ENCODE peak calls at places on chromosome 4, in nine cellular contexts. One of them, this sample, is unnamed.

GRCh38 chr4:182955411-182955810 is 38.2 kb upstream of the DCTD start:
- DNase-seq in HepG2: no peak
- DNase-seq in K562: no peak
- DNase-seq in GM12878: no peak
- DNase-seq in transverse colon: no peak
- DNase-seq in stomach: no peak
- DNase-seq in breast epithelium: no peak
- DNase-seq in spleen: no peak
- DNase-seq in endothelial cell of umbilical vein: no peak
- DNase-seq in this sample: no peak

GRCh38 chr4:169274033-169274432 is 3.3 kb upstream of the SH3RF1 start:
- DNase-seq in transverse colon: no peak
- DNase-seq in K562: no peak
- DNase-seq in GM12878: no peak
- DNase-seq in HepG2: no peak
- DNase-seq in spleen: no peak
- DNase-seq in endothelial cell of umbilical vein: no peak
- DNase-seq in breast epithelium: no peak
- DNase-seq in stomach: no peak
- DNase-seq in this sample: no peak

GRCh38 chr4:128528793-128529553 is 241.4 kb upstream of the PGRMC2 start:
- DNase-seq in breast epithelium: no peak
- DNase-seq in HepG2: peak; percentile 58
- DNase-seq in GM12878: no peak
- DNase-seq in transverse colon: no peak
- DNase-seq in spleen: no peak
- DNase-seq in endothelial cell of umbilical vein: peak; percentile 88
- DNase-seq in K562: no peak
- DNase-seq in stomach: no peak
- DNase-seq in this sample: no peak

GRCh38 chr4:153514001-153514526 is 47.9 kb downstream of the TMEM131L start:
- DNase-seq in transverse colon: no peak
- DNase-seq in endothelial cell of umbilical vein: peak; percentile 79
- DNase-seq in spleen: no peak
- DNase-seq in K562: no peak
- DNase-seq in GM12878: no peak
- DNase-seq in breast epithelium: no peak
- DNase-seq in HepG2: no peak
- DNase-seq in stomach: no peak
- DNase-seq in this sample: no peak

GRCh38 chr4:154807042-154807630 is 26.1 kb downstream of the RBM46 start:
- DNase-seq in HepG2: peak; percentile 4
- DNase-seq in K562: peak; percentile 18
- DNase-seq in stomach: no peak
- DNase-seq in spleen: no peak
- DNase-seq in GM12878: peak; percentile 2
- DNase-seq in transverse colon: no peak
- DNase-seq in breast epithelium: no peak
- DNase-seq in endothelial cell of umbilical vein: peak; percentile 61
- DNase-seq in this sample: no peak

GRCh38 chr4:109803924-109804571 is 2.2 kb upstream of the CFI start:
- DNase-seq in stomach: no peak
- DNase-seq in transverse colon: peak; percentile 8
- DNase-seq in GM12878: peak; percentile 7
- DNase-seq in HepG2: peak; percentile 57
- DNase-seq in K562: no peak
- DNase-seq in breast epithelium: no peak
- DNase-seq in spleen: no peak
- DNase-seq in endothelial cell of umbilical vein: peak; percentile 56
- DNase-seq in this sample: peak; percentile 25

GRCh38 chr4:105186701-105187158 is 40.1 kb downstream of the TET2 start:
- DNase-seq in breast epithelium: no peak
- DNase-seq in HepG2: no peak
- DNase-seq in K562: no peak
- DNase-seq in transverse colon: no peak
- DNase-seq in stomach: no peak
- DNase-seq in spleen: no peak
- DNase-seq in GM12878: no peak
- DNase-seq in endothelial cell of umbilical vein: peak; percentile 66
- DNase-seq in this sample: no peak

GRCh38 chr4:65139998-65140397 is 530.3 kb downstream of the EPHA5 start:
- DNase-seq in endothelial cell of umbilical vein: no peak
- DNase-seq in K562: no peak
- DNase-seq in stomach: no peak
- DNase-seq in GM12878: no peak
- DNase-seq in HepG2: no peak
- DNase-seq in transverse colon: no peak
- DNase-seq in spleen: no peak
- DNase-seq in breast epithelium: no peak
- DNase-seq in this sample: no peak

GRCh38 chr4:69032847-69033638 is 63.2 kb upstream of the UGT2B7 start:
- DNase-seq in GM12878: no peak
- DNase-seq in transverse colon: peak; percentile 23
- DNase-seq in breast epithelium: no peak
- DNase-seq in HepG2: peak; percentile 72
- DNase-seq in K562: no peak
- DNase-seq in endothelial cell of umbilical vein: no peak
- DNase-seq in stomach: no peak
- DNase-seq in spleen: no peak
- DNase-seq in this sample: no peak

GRCh38 chr4:76420901-76421581 is at the start of gene CCDC158:
- DNase-seq in K562: no peak
- DNase-seq in spleen: peak; percentile 76
- DNase-seq in breast epithelium: no peak
- DNase-seq in stomach: peak; percentile 26
- DNase-seq in GM12878: no peak
- DNase-seq in HepG2: no peak
- DNase-seq in transverse colon: no peak
- DNase-seq in endothelial cell of umbilical vein: no peak
- DNase-seq in this sample: no peak

GRCh38 chr4:101127176-101127790 is 220.0 kb downstream of the PPP3CA start:
- DNase-seq in stomach: no peak
- DNase-seq in K562: no peak
- DNase-seq in transverse colon: no peak
- DNase-seq in endothelial cell of umbilical vein: no peak
- DNase-seq in breast epithelium: no peak
- DNase-seq in spleen: no peak
- DNase-seq in HepG2: no peak
- DNase-seq in GM12878: no peak
- DNase-seq in this sample: no peak

DNA sequence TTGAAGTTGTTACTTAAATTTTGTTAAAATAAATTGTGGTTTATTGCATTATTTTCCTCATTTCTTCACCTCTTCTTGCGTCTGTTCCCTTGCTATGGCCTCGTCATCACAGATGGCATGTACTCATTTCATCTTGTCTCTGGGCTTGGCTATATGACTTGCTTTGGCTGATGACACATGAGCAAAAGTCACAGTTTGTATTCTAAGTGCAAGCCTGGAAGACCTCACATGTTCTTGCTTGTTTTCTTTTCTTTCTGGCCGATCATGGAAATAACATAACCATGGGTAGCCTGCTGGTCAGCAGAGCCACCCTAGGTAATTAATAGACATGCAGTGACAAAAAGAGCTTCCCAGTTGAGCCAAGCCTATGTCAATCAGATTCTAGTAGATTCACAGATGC is 527.9 kb downstream of the SPRY1 start:
- DNase-seq in breast epithelium: no peak
- DNase-seq in stomach: no peak
- DNase-seq in endothelial cell of umbilical vein: peak; percentile 44
- DNase-seq in GM12878: no peak
- DNase-seq in K562: no peak
- DNase-seq in spleen: no peak
- DNase-seq in HepG2: no peak
- DNase-seq in transverse colon: no peak
- DNase-seq in this sample: no peak
- TF ChIP-seq POLR2AphosphoS5 in breast epithelium: no peak
- TF ChIP-seq POLR2AphosphoS5 in stomach: no peak
- TF ChIP-seq POLR2AphosphoS5 in endothelial cell of umbilical vein: no peak
- TF ChIP-seq POLR2AphosphoS5 in GM12878: no peak
- TF ChIP-seq POLR2AphosphoS5 in K562: no peak
- TF ChIP-seq POLR2AphosphoS5 in spleen: no peak
- TF ChIP-seq POLR2AphosphoS5 in HepG2: no peak
- TF ChIP-seq POLR2AphosphoS5 in transverse colon: no peak
- TF ChIP-seq POLR2AphosphoS5 in this sample: no peak

GRCh38 chr4:92136434-92136833 is 167.3 kb upstream of the GRID2 start:
- DNase-seq in HepG2: no peak
- DNase-seq in transverse colon: no peak
- DNase-seq in K562: no peak
- DNase-seq in GM12878: no peak
- DNase-seq in breast epithelium: no peak
- DNase-seq in stomach: no peak
- DNase-seq in spleen: no peak
- DNase-seq in endothelial cell of umbilical vein: no peak
- DNase-seq in this sample: no peak
- H3K27me3 ChIP-seq in HepG2: no peaks in the 10 kb centered on the region
- H3K27me3 ChIP-seq in transverse colon: no peaks in the 10 kb centered on the region
- H3K27me3 ChIP-seq in K562: no peaks in the 10 kb centered on the region
- H3K27me3 ChIP-seq in GM12878: no peaks in the 10 kb centered on the region
- H3K27me3 ChIP-seq in breast epithelium: no peaks in the 10 kb centered on the region
- H3K27me3 ChIP-seq in stomach: no peaks in the 10 kb centered on the region
- H3K27me3 ChIP-seq in spleen: no peaks in the 10 kb centered on the region
- H3K27me3 ChIP-seq in endothelial cell of umbilical vein: no peaks in the 10 kb centered on the region
- H3K27me3 ChIP-seq in this sample: no peaks in the 10 kb centered on the region

GRCh38 chr4:185540487-185541125 is 5.3 kb upstream of the PDLIM3 start:
- DNase-seq in HepG2: no peak
- DNase-seq in K562: no peak
- DNase-seq in endothelial cell of umbilical vein: peak; percentile 9
- DNase-seq in GM12878: no peak
- DNase-seq in breast epithelium: no peak
- DNase-seq in transverse colon: no peak
- DNase-seq in spleen: no peak
- DNase-seq in stomach: no peak
- DNase-seq in this sample: no peak

GRCh38 chr4:185542626-185543336 is 7.5 kb upstream of the PDLIM3 start:
- DNase-seq in transverse colon: peak; percentile 58
- DNase-seq in stomach: peak; percentile 34
- DNase-seq in breast epithelium: no peak
- DNase-seq in HepG2: no peak
- DNase-seq in K562: no peak
- DNase-seq in GM12878: no peak
- DNase-seq in spleen: no peak
- DNase-seq in endothelial cell of umbilical vein: no peak
- DNase-seq in this sample: no peak

GRCh38 chr4:185538806-185539205 is 3.5 kb upstream of the PDLIM3 start:
- DNase-seq in K562: no peak
- DNase-seq in GM12878: no peak
- DNase-seq in breast epithelium: no peak
- DNase-seq in endothelial cell of umbilical vein: no peak
- DNase-seq in spleen: no peak
- DNase-seq in HepG2: no peak
- DNase-seq in stomach: no peak
- DNase-seq in transverse colon: no peak
- DNase-seq in this sample: no peak

GRCh38 chr4:185540040-185540439 is 4.7 kb upstream of the PDLIM3 start:
- DNase-seq in K562: no peak
- DNase-seq in breast epithelium: no peak
- DNase-seq in spleen: no peak
- DNase-seq in GM12878: no peak
- DNase-seq in transverse colon: no peak
- DNase-seq in stomach: no peak
- DNase-seq in endothelial cell of umbilical vein: no peak
- DNase-seq in HepG2: no peak
- DNase-seq in this sample: no peak

DNA sequence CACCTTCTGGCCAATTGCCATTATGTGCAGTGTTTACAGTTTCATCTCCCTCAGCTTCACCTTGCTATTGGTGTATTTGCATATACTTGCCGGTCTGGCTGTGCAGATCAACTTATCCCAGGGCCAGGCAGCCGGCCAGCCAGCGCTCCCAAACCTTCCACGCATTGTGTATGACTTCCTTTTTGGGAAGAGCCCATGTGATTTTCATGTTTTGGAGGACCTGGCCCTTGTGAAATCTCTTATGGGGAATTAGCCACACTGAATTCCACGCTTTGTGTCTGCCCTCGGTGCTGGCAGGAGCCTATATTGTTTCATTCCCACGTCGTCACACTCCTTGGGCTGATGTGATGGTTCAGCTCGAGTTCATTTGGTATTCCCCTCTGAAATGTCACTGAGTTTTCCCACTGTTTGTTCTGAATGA is 6.0 kb upstream of the PDLIM3 start:
- DNase-seq in HepG2: no peak
- DNase-seq in spleen: no peak
- DNase-seq in endothelial cell of umbilical vein: peak; percentile 81
- DNase-seq in K562: no peak
- DNase-seq in breast epithelium: peak; percentile 61
- DNase-seq in stomach: no peak
- DNase-seq in GM12878: no peak
- DNase-seq in transverse colon: peak; percentile 23
- DNase-seq in this sample: peak; percentile 44
- TF ChIP-seq POLR2AphosphoS5 in HepG2: no peak
- TF ChIP-seq POLR2AphosphoS5 in spleen: peak; percentile 36
- TF ChIP-seq POLR2AphosphoS5 in endothelial cell of umbilical vein: no peak
- TF ChIP-seq POLR2AphosphoS5 in K562: no peak
- TF ChIP-seq POLR2AphosphoS5 in breast epithelium: no peak
- TF ChIP-seq POLR2AphosphoS5 in stomach: peak; percentile 39
- TF ChIP-seq POLR2AphosphoS5 in GM12878: no peak
- TF ChIP-seq POLR2AphosphoS5 in transverse colon: no peak
- TF ChIP-seq POLR2AphosphoS5 in this sample: no peak

GRCh38 chr4:174215055-174215454 is 68.4 kb downstream of the FBXO8 start:
- DNase-seq in GM12878: no peak
- DNase-seq in K562: no peak
- DNase-seq in spleen: no peak
- DNase-seq in breast epithelium: no peak
- DNase-seq in transverse colon: no peak
- DNase-seq in stomach: no peak
- DNase-seq in HepG2: no peak
- DNase-seq in endothelial cell of umbilical vein: no peak
- DNase-seq in this sample: no peak

GRCh38 chr4:174213734-174214101 is 69.7 kb downstream of the FBXO8 start:
- DNase-seq in HepG2: no peak
- DNase-seq in endothelial cell of umbilical vein: no peak
- DNase-seq in breast epithelium: no peak
- DNase-seq in spleen: no peak
- DNase-seq in K562: no peak
- DNase-seq in transverse colon: no peak
- DNase-seq in stomach: no peak
- DNase-seq in GM12878: no peak
- DNase-seq in this sample: no peak

GRCh38 chr4:174212061-174212460 is 71.4 kb downstream of the FBXO8 start:
- DNase-seq in K562: no peak
- DNase-seq in spleen: no peak
- DNase-seq in GM12878: no peak
- DNase-seq in endothelial cell of umbilical vein: no peak
- DNase-seq in breast epithelium: no peak
- DNase-seq in transverse colon: no peak
- DNase-seq in stomach: no peak
- DNase-seq in HepG2: no peak
- DNase-seq in this sample: no peak

GRCh38 chr4:174215936-174216699 is 67.3 kb downstream of the FBXO8 start:
- DNase-seq in transverse colon: no peak
- DNase-seq in breast epithelium: no peak
- DNase-seq in HepG2: no peak
- DNase-seq in spleen: no peak
- DNase-seq in stomach: no peak
- DNase-seq in endothelial cell of umbilical vein: no peak
- DNase-seq in K562: no peak
- DNase-seq in GM12878: no peak
- DNase-seq in this sample: no peak

GRCh38 chr4:174214102-174214878 is 69.2 kb downstream of the FBXO8 start:
- DNase-seq in spleen: no peak
- DNase-seq in transverse colon: no peak
- DNase-seq in K562: no peak
- DNase-seq in stomach: no peak
- DNase-seq in GM12878: no peak
- DNase-seq in breast epithelium: no peak
- DNase-seq in endothelial cell of umbilical vein: no peak
- DNase-seq in HepG2: no peak
- DNase-seq in this sample: no peak
- H3K27me3 ChIP-seq in spleen: peaks cover 99% of the 10 kb centered on the region
- H3K27me3 ChIP-seq in transverse colon: peaks cover 99% of the 10 kb centered on the region
- H3K27me3 ChIP-seq in K562: no peaks in the 10 kb centered on the region
- H3K27me3 ChIP-seq in stomach: peaks cover 89% of the 10 kb centered on the region
- H3K27me3 ChIP-seq in GM12878: peaks cover 40% of the 10 kb centered on the region
- H3K27me3 ChIP-seq in breast epithelium: peaks cover 88% of the 10 kb centered on the region
- H3K27me3 ChIP-seq in endothelial cell of umbilical vein: peaks cover 98% of the 10 kb centered on the region
- H3K27me3 ChIP-seq in HepG2: peaks cover 6% of the 10 kb centered on the region
- H3K27me3 ChIP-seq in this sample: peaks cover 54% of the 10 kb centered on the region

This sample was measured in prostate gland.